ENCODE peak calls at places on chromosome 3, in nine cellular contexts. One of them, this sample, is unnamed.

GRCh38 chr3:187484547-187485325 is 116.6 kb downstream of the RTP4 start:
- DNase-seq in astrocyte of the spinal cord: no peak
- DNase-seq in MM.1S: no peak
- DNase-seq in fibroblast of mammary gland: no peak
- DNase-seq in cardiac muscle cell: no peak
- DNase-seq in brain microvascular endothelial cell: no peak
- DNase-seq in cardiac fibroblast: no peak
- DNase-seq in OCI-LY7: no peak
- DNase-seq in fibroblast of lung: no peak
- DNase-seq in this sample: no peak

GRCh38 chr3:98095870-98096269 is 8.9 kb downstream of the OR5AC2 start:
- DNase-seq in astrocyte of the spinal cord: no peak
- DNase-seq in MM.1S: no peak
- DNase-seq in fibroblast of mammary gland: no peak
- DNase-seq in cardiac muscle cell: no peak
- DNase-seq in brain microvascular endothelial cell: no peak
- DNase-seq in cardiac fibroblast: no peak
- DNase-seq in OCI-LY7: no peak
- DNase-seq in fibroblast of lung: no peak
- DNase-seq in this sample: no peak

GRCh38 chr3:127693336-127693843 is 20.6 kb downstream of the ABTB1 start:
- DNase-seq in astrocyte of the spinal cord: no peak
- DNase-seq in MM.1S: no peak
- DNase-seq in fibroblast of mammary gland: no peak
- DNase-seq in cardiac muscle cell: no peak
- DNase-seq in brain microvascular endothelial cell: no peak
- DNase-seq in cardiac fibroblast: no peak
- DNase-seq in OCI-LY7: no peak
- DNase-seq in fibroblast of lung: no peak
- DNase-seq in this sample: no peak

GRCh38 chr3:102006812-102007485 is 157.6 kb downstream of the NFKBIZ start:
- DNase-seq in astrocyte of the spinal cord: peak
- DNase-seq in MM.1S: no peak
- DNase-seq in fibroblast of mammary gland: peak
- DNase-seq in cardiac muscle cell: peak
- DNase-seq in brain microvascular endothelial cell: peak
- DNase-seq in cardiac fibroblast: peak
- DNase-seq in OCI-LY7: no peak
- DNase-seq in fibroblast of lung: peak
- DNase-seq in this sample: no peak

GRCh38 chr3:10932596-10932995 is 60.0 kb upstream of the SLC6A1 start:
- DNase-seq in astrocyte of the spinal cord: no peak
- DNase-seq in MM.1S: no peak
- DNase-seq in fibroblast of mammary gland: no peak
- DNase-seq in cardiac muscle cell: no peak
- DNase-seq in brain microvascular endothelial cell: no peak
- DNase-seq in cardiac fibroblast: no peak
- DNase-seq in OCI-LY7: no peak
- DNase-seq in fibroblast of lung: no peak
- DNase-seq in this sample: no peak

GRCh38 chr3:9901967-9902366 is 681 bp upstream of the IL17RE start:
- DNase-seq in astrocyte of the spinal cord: no peak
- DNase-seq in MM.1S: no peak
- DNase-seq in fibroblast of mammary gland: no peak
- DNase-seq in cardiac muscle cell: no peak
- DNase-seq in brain microvascular endothelial cell: no peak
- DNase-seq in cardiac fibroblast: no peak
- DNase-seq in OCI-LY7: no peak
- DNase-seq in fibroblast of lung: no peak
- DNase-seq in this sample: no peak

GRCh38 chr3:126782554-126782953 is 78.5 kb downstream of the CHCHD6 start:
- DNase-seq in astrocyte of the spinal cord: peak
- DNase-seq in MM.1S: no peak
- DNase-seq in fibroblast of mammary gland: peak
- DNase-seq in cardiac muscle cell: peak
- DNase-seq in brain microvascular endothelial cell: peak
- DNase-seq in cardiac fibroblast: peak
- DNase-seq in OCI-LY7: no peak
- DNase-seq in fibroblast of lung: peak
- DNase-seq in this sample: no peak

GRCh38 chr3:88195951-88196434 is 46.2 kb downstream of the C3orf38 start:
- DNase-seq in astrocyte of the spinal cord: peak
- DNase-seq in MM.1S: no peak
- DNase-seq in fibroblast of mammary gland: peak
- DNase-seq in cardiac muscle cell: peak
- DNase-seq in brain microvascular endothelial cell: peak
- DNase-seq in cardiac fibroblast: peak
- DNase-seq in OCI-LY7: no peak
- DNase-seq in fibroblast of lung: peak
- DNase-seq in this sample: no peak

GRCh38 chr3:39664931-39665330 is 144.5 kb upstream of the MYRIP start:
- DNase-seq in astrocyte of the spinal cord: no peak
- DNase-seq in MM.1S: no peak
- DNase-seq in fibroblast of mammary gland: no peak
- DNase-seq in cardiac muscle cell: no peak
- DNase-seq in brain microvascular endothelial cell: no peak
- DNase-seq in cardiac fibroblast: no peak
- DNase-seq in OCI-LY7: no peak
- DNase-seq in fibroblast of lung: no peak
- DNase-seq in this sample: no peak

GRCh38 chr3:112974178-112974517 is 755 bp downstream of the CD200R1 start:
- DNase-seq in astrocyte of the spinal cord: no peak
- DNase-seq in MM.1S: no peak
- DNase-seq in fibroblast of mammary gland: no peak
- DNase-seq in cardiac muscle cell: no peak
- DNase-seq in brain microvascular endothelial cell: no peak
- DNase-seq in cardiac fibroblast: no peak
- DNase-seq in OCI-LY7: no peak
- DNase-seq in fibroblast of lung: no peak
- DNase-seq in this sample: no peak

GRCh38 chr3:138942861-138943623 is 3.9 kb downstream of the FOXL2 start:
- DNase-seq in astrocyte of the spinal cord: no peak
- DNase-seq in MM.1S: no peak
- DNase-seq in fibroblast of mammary gland: no peak
- DNase-seq in cardiac muscle cell: no peak
- DNase-seq in brain microvascular endothelial cell: no peak
- DNase-seq in cardiac fibroblast: no peak
- DNase-seq in OCI-LY7: no peak
- DNase-seq in fibroblast of lung: no peak
- DNase-seq in this sample: no peak

GRCh38 chr3:81666502-81667121 is 94.8 kb downstream of the GBE1 start:
- DNase-seq in astrocyte of the spinal cord: peak
- DNase-seq in MM.1S: peak
- DNase-seq in fibroblast of mammary gland: peak
- DNase-seq in cardiac muscle cell: peak
- DNase-seq in brain microvascular endothelial cell: peak
- DNase-seq in cardiac fibroblast: peak
- DNase-seq in OCI-LY7: peak
- DNase-seq in fibroblast of lung: peak
- DNase-seq in this sample: peak

GRCh38 chr3:141949972-141950371 is 73.5 kb downstream of the ATP1B3 start:
- DNase-seq in astrocyte of the spinal cord: no peak
- DNase-seq in MM.1S: no peak
- DNase-seq in fibroblast of mammary gland: no peak
- DNase-seq in cardiac muscle cell: no peak
- DNase-seq in brain microvascular endothelial cell: no peak
- DNase-seq in cardiac fibroblast: no peak
- DNase-seq in OCI-LY7: no peak
- DNase-seq in fibroblast of lung: no peak
- DNase-seq in this sample: no peak

GRCh38 chr3:115922681-115923347 is 299.5 kb downstream of the GAP43 start:
- DNase-seq in astrocyte of the spinal cord: peak
- DNase-seq in MM.1S: no peak
- DNase-seq in fibroblast of mammary gland: peak
- DNase-seq in cardiac muscle cell: peak
- DNase-seq in brain microvascular endothelial cell: peak
- DNase-seq in cardiac fibroblast: peak
- DNase-seq in OCI-LY7: no peak
- DNase-seq in fibroblast of lung: peak
- DNase-seq in this sample: peak

GRCh38 chr3:186193534-186194450 is 84.9 kb upstream of the ETV5 start:
- DNase-seq in astrocyte of the spinal cord: no peak
- DNase-seq in MM.1S: no peak
- DNase-seq in fibroblast of mammary gland: no peak
- DNase-seq in cardiac muscle cell: peak
- DNase-seq in brain microvascular endothelial cell: no peak
- DNase-seq in cardiac fibroblast: no peak
- DNase-seq in OCI-LY7: no peak
- DNase-seq in fibroblast of lung: no peak
- DNase-seq in this sample: no peak
- H3K4me3 ChIP-seq in astrocyte of the spinal cord: peak
- H3K4me3 ChIP-seq in MM.1S: no peak
- H3K4me3 ChIP-seq in fibroblast of mammary gland: no peak
- H3K4me3 ChIP-seq in cardiac muscle cell: peak
- H3K4me3 ChIP-seq in brain microvascular endothelial cell: peak
- H3K4me3 ChIP-seq in cardiac fibroblast: no peak
- H3K4me3 ChIP-seq in OCI-LY7: no peak
- H3K4me3 ChIP-seq in fibroblast of lung: peak
- H3K4me3 ChIP-seq in this sample: no peak

GRCh38 chr3:131892331-131892730 is 142.5 kb downstream of the CPNE4 start:
- DNase-seq in astrocyte of the spinal cord: no peak
- DNase-seq in MM.1S: no peak
- DNase-seq in fibroblast of mammary gland: no peak
- DNase-seq in cardiac muscle cell: peak
- DNase-seq in brain microvascular endothelial cell: no peak
- DNase-seq in cardiac fibroblast: no peak
- DNase-seq in OCI-LY7: no peak
- DNase-seq in fibroblast of lung: no peak
- DNase-seq in this sample: no peak
- TF ChIP-seq CTCF in astrocyte of the spinal cord: no peak
- TF ChIP-seq CTCF in MM.1S: no peak
- TF ChIP-seq CTCF in fibroblast of mammary gland: no peak
- TF ChIP-seq CTCF in cardiac muscle cell: peak
- TF ChIP-seq CTCF in brain microvascular endothelial cell: no peak
- TF ChIP-seq CTCF in cardiac fibroblast: no peak
- TF ChIP-seq CTCF in OCI-LY7: no peak
- TF ChIP-seq CTCF in fibroblast of lung: no peak
- TF ChIP-seq CTCF in this sample: no peak

GRCh38 chr3:20043398-20043797 is 3.2 kb downstream of the KAT2B start:
- DNase-seq in astrocyte of the spinal cord: no peak
- DNase-seq in MM.1S: peak
- DNase-seq in fibroblast of mammary gland: peak
- DNase-seq in cardiac muscle cell: peak
- DNase-seq in brain microvascular endothelial cell: peak
- DNase-seq in cardiac fibroblast: peak
- DNase-seq in OCI-LY7: peak
- DNase-seq in fibroblast of lung: peak
- DNase-seq in this sample: peak
- H3K4me3 ChIP-seq in astrocyte of the spinal cord: no peak
- H3K4me3 ChIP-seq in MM.1S: peak
- H3K4me3 ChIP-seq in fibroblast of mammary gland: no peak
- H3K4me3 ChIP-seq in cardiac muscle cell: no peak
- H3K4me3 ChIP-seq in brain microvascular endothelial cell: no peak
- H3K4me3 ChIP-seq in cardiac fibroblast: no peak
- H3K4me3 ChIP-seq in OCI-LY7: peak
- H3K4me3 ChIP-seq in fibroblast of lung: no peak
- H3K4me3 ChIP-seq in this sample: peak

GRCh38 chr3:71987828-71988227 is 202.9 kb upstream of the PROK2 start:
- DNase-seq in astrocyte of the spinal cord: peak
- DNase-seq in MM.1S: no peak
- DNase-seq in fibroblast of mammary gland: peak
- DNase-seq in cardiac muscle cell: no peak
- DNase-seq in brain microvascular endothelial cell: no peak
- DNase-seq in cardiac fibroblast: no peak
- DNase-seq in OCI-LY7: no peak
- DNase-seq in fibroblast of lung: peak
- DNase-seq in this sample: no peak
- TF ChIP-seq CTCF in astrocyte of the spinal cord: no peak
- TF ChIP-seq CTCF in MM.1S: no peak
- TF ChIP-seq CTCF in fibroblast of mammary gland: no peak
- TF ChIP-seq CTCF in cardiac muscle cell: no peak
- TF ChIP-seq CTCF in brain microvascular endothelial cell: no peak
- TF ChIP-seq CTCF in cardiac fibroblast: no peak
- TF ChIP-seq CTCF in OCI-LY7: no peak
- TF ChIP-seq CTCF in fibroblast of lung: no peak
- TF ChIP-seq CTCF in this sample: no peak

GRCh38 chr3:28917895-28918294 is 363.0 kb upstream of the RBMS3 start:
- DNase-seq in astrocyte of the spinal cord: no peak
- DNase-seq in MM.1S: no peak
- DNase-seq in fibroblast of mammary gland: no peak
- DNase-seq in cardiac muscle cell: no peak
- DNase-seq in brain microvascular endothelial cell: no peak
- DNase-seq in cardiac fibroblast: no peak
- DNase-seq in OCI-LY7: no peak
- DNase-seq in fibroblast of lung: no peak
- DNase-seq in this sample: no peak

GRCh38 chr3:28912120-28912885 is 368.6 kb upstream of the RBMS3 start:
- DNase-seq in astrocyte of the spinal cord: no peak
- DNase-seq in MM.1S: no peak
- DNase-seq in fibroblast of mammary gland: no peak
- DNase-seq in cardiac muscle cell: peak
- DNase-seq in brain microvascular endothelial cell: peak
- DNase-seq in cardiac fibroblast: peak
- DNase-seq in OCI-LY7: no peak
- DNase-seq in fibroblast of lung: peak
- DNase-seq in this sample: no peak

GRCh38 chr3:28916713-28917499 is 364.0 kb upstream of the RBMS3 start:
- DNase-seq in astrocyte of the spinal cord: peak
- DNase-seq in MM.1S: peak
- DNase-seq in fibroblast of mammary gland: peak
- DNase-seq in cardiac muscle cell: peak
- DNase-seq in brain microvascular endothelial cell: peak
- DNase-seq in cardiac fibroblast: peak
- DNase-seq in OCI-LY7: peak
- DNase-seq in fibroblast of lung: peak
- DNase-seq in this sample: peak

GRCh38 chr3:28915711-28916481 is 365.0 kb upstream of the RBMS3 start:
- DNase-seq in astrocyte of the spinal cord: peak
- DNase-seq in MM.1S: peak
- DNase-seq in fibroblast of mammary gland: peak
- DNase-seq in cardiac muscle cell: peak
- DNase-seq in brain microvascular endothelial cell: peak
- DNase-seq in cardiac fibroblast: peak
- DNase-seq in OCI-LY7: peak
- DNase-seq in fibroblast of lung: peak
- DNase-seq in this sample: no peak
- H3K4me3 ChIP-seq in astrocyte of the spinal cord: peak
- H3K4me3 ChIP-seq in MM.1S: peak
- H3K4me3 ChIP-seq in fibroblast of mammary gland: no peak
- H3K4me3 ChIP-seq in cardiac muscle cell: no peak
- H3K4me3 ChIP-seq in brain microvascular endothelial cell: peak
- H3K4me3 ChIP-seq in cardiac fibroblast: peak
- H3K4me3 ChIP-seq in OCI-LY7: no peak
- H3K4me3 ChIP-seq in fibroblast of lung: peak
- H3K4me3 ChIP-seq in this sample: peak